ENCODE peak calls at places on chromosomes 3 and 15, in eight cellular contexts. K, N, D, A, F, V, P and Z are unnamed samples.

GRCh38 chr3:180085122-180085710 is 48.5 kb upstream of the PEX5L start:
- DNase-seq in A (no peak), V (peak), N (no peak), D (no peak), P (no peak), K (no peak), F (no peak), Z (no peak)

GRCh38 chr3:62950227-62950626 is 75.0 kb upstream of the CADPS start:
- DNase-seq in N (no peak), P (no peak), D (no peak), K (no peak), F (no peak), V (no peak), A (no peak), Z (no peak)

GRCh38 chr15:48930735-48931134 is 33.0 kb downstream of the SHC4 start:
- DNase-seq in V (no peak), A (no peak), N (no peak), P (no peak), D (no peak), K (no peak), F (no peak), Z (no peak)

GRCh38 chr3:60953406-60953805 is 297.8 kb downstream of the FHIT start:
- DNase-seq in D (peak), V (no peak), A (peak), K (peak), P (no peak), F (no peak), N (no peak), Z (peak)

GRCh38 chr15:78007965-78008886 is 69.3 kb downstream of the TBC1D2B start:
- DNase-seq in V (no peak), P (no peak), N (no peak), A (peak), K (peak), F (peak), D (peak), Z (peak)

GRCh38 chr3:149831321-149831720 is 18.3 kb downstream of the RNF13 start:
- DNase-seq in D (no peak), F (no peak), K (no peak), A (no peak), V (no peak), N (no peak), P (no peak), Z (no peak)

GRCh38 chr3:152030320-152030719 is 156.9 kb downstream of the SUCNR1 start:
- DNase-seq in A (no peak), K (no peak), N (no peak), F (no peak), V (no peak), P (no peak), D (no peak), Z (no peak)

GRCh38 chr3:77620009-77620408 is 580.1 kb downstream of the ROBO2 start:
- DNase-seq in N (no peak), V (no peak), A (peak), K (peak), F (no peak), D (peak), P (no peak), Z (no peak)

GRCh38 chr15:39331584-39331983 is 249.3 kb upstream of the THBS1 start:
- DNase-seq in A (no peak), K (no peak), D (no peak), F (no peak), V (no peak), N (no peak), P (no peak), Z (no peak)

GRCh38 chr15:47616876-47617275 is 100.4 kb upstream of the SEMA6D start:
- DNase-seq in V (no peak), K (peak), P (no peak), D (no peak), A (no peak), F (no peak), N (no peak), Z (no peak)

GRCh38 chr3:69985266-69985665 is 14.3 kb upstream of the SAMMSON start:
- DNase-seq in N (no peak), A (no peak), V (no peak), K (peak), D (no peak), F (no peak), P (no peak), Z (no peak)

GRCh38 chr3:175484666-175485065 is 625.5 kb downstream of the NAALADL2 start:
- DNase-seq in P (no peak), F (no peak), D (no peak), K (no peak), N (no peak), A (no peak), V (no peak), Z (no peak)

GRCh38 chr15:40850576-40851112 is 6.8 kb downstream of the SPINT1 start:
- DNase-seq in V (no peak), A (no peak), P (no peak), N (no peak), F (peak), K (no peak), D (no peak), Z (no peak)

GRCh38 chr3:194840661-194841514 is 155.2 kb downstream of the FAM43A start:
- DNase-seq in K (peak), D (peak), A (no peak), N (no peak), F (no peak), P (no peak), V (no peak), Z (peak)

GRCh38 chr15:101615986-101616848 is 36.0 kb downstream of the TM2D3 start:
- DNase-seq in N (no peak), V (peak), P (no peak), K (peak), F (peak), A (peak), D (peak), Z (peak)

GRCh38 chr15:36106640-36107335 is 472.6 kb upstream of the CDIN1 start:
- DNase-seq in K (no peak), D (peak), V (peak), N (no peak), P (no peak), F (no peak), A (peak), Z (peak)

GRCh38 chr15:78407889-78408640 is 30.0 kb upstream of the IREB2 start:
- DNase-seq in K (no peak), F (no peak), D (no peak), V (no peak), A (no peak), P (no peak), N (no peak), Z (no peak)

GRCh38 chr15:89184367-89184766 is 37.0 kb downstream of the RLBP1 start:
- DNase-seq in P (no peak), F (no peak), V (no peak), N (no peak), K (no peak), D (no peak), A (no peak), Z (no peak)

GRCh38 chr3:100776736-100777135 is 67.4 kb downstream of the TFG start:
- DNase-seq in V (no peak), D (peak), K (no peak), P (no peak), N (no peak), A (no peak), F (no peak), Z (no peak)

GRCh38 chr15:48358681-48359152 is 27.5 kb downstream of the DUT start:
- DNase-seq in A (peak), D (peak), N (no peak), V (no peak), F (no peak), P (no peak), K (peak), Z (peak)

GRCh38 chr15:29090617-29091466 is 178.8 kb downstream of the NSMCE3 start:
- DNase-seq in F (no peak), A (no peak), P (peak), N (peak), K (peak), D (peak), V (no peak), Z (no peak)

GRCh38 chr3:45249391-45249790 is 23.3 kb upstream of the TMEM158 start:
- DNase-seq in D (no peak), N (no peak), V (no peak), A (no peak), K (peak), F (no peak), P (no peak), Z (no peak)